ENCODE peak calls at places on chromosome 21, in six cellular contexts. One of them, this sample, is unnamed.

GRCh38 chr21:16534408-16535099 is 804.8 kb downstream of the USP25 start:
- DNase-seq in adrenal gland: peak; percentile 86
- DNase-seq in left lung: no peak
- DNase-seq in Panc1: no peak
- DNase-seq in aorta: peak; percentile 72
- DNase-seq in dorsolateral prefrontal cortex: peak; percentile 55
- DNase-seq in this sample: no peak

GRCh38 chr21:34545079-34545884 is 33.3 kb upstream of the KCNE1 start:
- DNase-seq in adrenal gland: no peak
- DNase-seq in left lung: no peak
- DNase-seq in Panc1: no peak
- DNase-seq in aorta: no peak
- DNase-seq in dorsolateral prefrontal cortex: no peak
- DNase-seq in this sample: no peak

GRCh38 chr21:41566500-41567014 is 58.6 kb upstream of the TMPRSS2 start:
- DNase-seq in adrenal gland: no peak
- DNase-seq in left lung: no peak
- DNase-seq in Panc1: no peak
- DNase-seq in aorta: no peak
- DNase-seq in dorsolateral prefrontal cortex: no peak
- DNase-seq in this sample: no peak

GRCh38 chr21:24869862-24870261 is 737.4 kb downstream of the MRPL39 start:
- DNase-seq in adrenal gland: no peak
- DNase-seq in left lung: no peak
- DNase-seq in Panc1: no peak
- DNase-seq in aorta: no peak
- DNase-seq in dorsolateral prefrontal cortex: no peak
- DNase-seq in this sample: no peak

GRCh38 chr21:42129300-42130266 is 58.5 kb downstream of the UMODL1 start:
- DNase-seq in adrenal gland: no peak
- DNase-seq in left lung: peak; percentile 20
- DNase-seq in Panc1: no peak
- DNase-seq in aorta: no peak
- DNase-seq in dorsolateral prefrontal cortex: no peak
- DNase-seq in this sample: no peak

GRCh38 chr21:41932576-41933258 is 21.1 kb downstream of the C2CD2 start:
- DNase-seq in adrenal gland: peak; percentile 92
- DNase-seq in left lung: no peak
- DNase-seq in Panc1: no peak
- DNase-seq in aorta: no peak
- DNase-seq in dorsolateral prefrontal cortex: peak; percentile 29
- DNase-seq in this sample: peak; percentile 65

GRCh38 chr21:18161841-18162240 is 82.8 kb upstream of the CHODL start:
- DNase-seq in adrenal gland: no peak
- DNase-seq in left lung: no peak
- DNase-seq in Panc1: no peak
- DNase-seq in aorta: no peak
- DNase-seq in dorsolateral prefrontal cortex: no peak
- DNase-seq in this sample: no peak

GRCh38 chr21:30257773-30258172 is 25.0 kb downstream of the KRTAP24-1 start:
- DNase-seq in adrenal gland: peak; percentile 14
- DNase-seq in left lung: no peak
- DNase-seq in Panc1: no peak
- DNase-seq in aorta: no peak
- DNase-seq in dorsolateral prefrontal cortex: no peak
- DNase-seq in this sample: peak; percentile 49

GRCh38 chr21:35974801-35975200 is 85.5 kb downstream of the SETD4 start:
- DNase-seq in adrenal gland: no peak
- DNase-seq in left lung: no peak
- DNase-seq in Panc1: no peak
- DNase-seq in aorta: no peak
- DNase-seq in dorsolateral prefrontal cortex: no peak
- DNase-seq in this sample: peak; percentile 44

GRCh38 chr21:28540514-28540913 is 452.2 kb downstream of the LTN1 start:
- DNase-seq in adrenal gland: no peak
- DNase-seq in left lung: no peak
- DNase-seq in Panc1: no peak
- DNase-seq in aorta: no peak
- DNase-seq in dorsolateral prefrontal cortex: no peak
- DNase-seq in this sample: no peak

GRCh38 chr21:15514073-15514946 is 215.5 kb upstream of the USP25 start:
- DNase-seq in adrenal gland: no peak
- DNase-seq in left lung: no peak
- DNase-seq in Panc1: no peak
- DNase-seq in aorta: no peak
- DNase-seq in dorsolateral prefrontal cortex: no peak
- DNase-seq in this sample: no peak

GRCh38 chr21:35963920-35964451 is 96.3 kb downstream of the SETD4 start:
- DNase-seq in adrenal gland: no peak
- DNase-seq in left lung: no peak
- DNase-seq in Panc1: no peak
- DNase-seq in aorta: no peak
- DNase-seq in dorsolateral prefrontal cortex: no peak
- DNase-seq in this sample: no peak

GRCh38 chr21:31573217-31573616 is 86.3 kb upstream of the SOD1 start:
- DNase-seq in adrenal gland: no peak
- DNase-seq in left lung: no peak
- DNase-seq in Panc1: no peak
- DNase-seq in aorta: no peak
- DNase-seq in dorsolateral prefrontal cortex: no peak
- DNase-seq in this sample: no peak

GRCh38 chr21:23725576-23725975 is 1881.7 kb downstream of the MRPL39 start:
- DNase-seq in adrenal gland: no peak
- DNase-seq in left lung: no peak
- DNase-seq in Panc1: no peak
- DNase-seq in aorta: no peak
- DNase-seq in dorsolateral prefrontal cortex: no peak
- DNase-seq in this sample: no peak

GRCh38 chr21:16695074-16695473 is 817.8 kb upstream of the CXADR start:
- DNase-seq in adrenal gland: no peak
- DNase-seq in left lung: no peak
- DNase-seq in Panc1: no peak
- DNase-seq in aorta: no peak
- DNase-seq in dorsolateral prefrontal cortex: no peak
- DNase-seq in this sample: no peak

GRCh38 chr21:26117972-26118367 is 52.6 kb downstream of the APP start:
- DNase-seq in adrenal gland: no peak
- DNase-seq in left lung: no peak
- DNase-seq in Panc1: no peak
- DNase-seq in aorta: no peak
- DNase-seq in dorsolateral prefrontal cortex: no peak
- DNase-seq in this sample: no peak

GRCh38 chr21:42463861-42464515 is 32.0 kb downstream of the RSPH1 start:
- DNase-seq in adrenal gland: no peak
- DNase-seq in left lung: no peak
- DNase-seq in Panc1: no peak
- DNase-seq in aorta: peak; percentile 63
- DNase-seq in dorsolateral prefrontal cortex: no peak
- DNase-seq in this sample: peak; percentile 64

GRCh38 chr21:41678016-41678935 is 88.6 kb downstream of the RIPK4 start:
- DNase-seq in adrenal gland: no peak
- DNase-seq in left lung: no peak
- DNase-seq in Panc1: peak; percentile 59
- DNase-seq in aorta: no peak
- DNase-seq in dorsolateral prefrontal cortex: no peak
- DNase-seq in this sample: no peak

GRCh38 chr21:22791986-22792560 is 1793.9 kb downstream of the NCAM2 start:
- DNase-seq in adrenal gland: peak; percentile 25
- DNase-seq in left lung: no peak
- DNase-seq in Panc1: peak; percentile 24
- DNase-seq in aorta: no peak
- DNase-seq in dorsolateral prefrontal cortex: no peak
- DNase-seq in this sample: peak; percentile 24

GRCh38 chr21:16624468-16625102 is 888.3 kb upstream of the CXADR start:
- DNase-seq in adrenal gland: no peak
- DNase-seq in left lung: no peak
- DNase-seq in Panc1: no peak
- DNase-seq in aorta: no peak
- DNase-seq in dorsolateral prefrontal cortex: no peak
- DNase-seq in this sample: no peak

GRCh38 chr21:28827422-28827821 is 165.3 kb downstream of the LTN1 start:
- DNase-seq in adrenal gland: no peak
- DNase-seq in left lung: no peak
- DNase-seq in Panc1: no peak
- DNase-seq in aorta: no peak
- DNase-seq in dorsolateral prefrontal cortex: no peak
- DNase-seq in this sample: no peak

GRCh38 chr21:42002421-42002958 is 7.7 kb downstream of the ZBTB21 start:
- DNase-seq in adrenal gland: peak; percentile 90
- DNase-seq in left lung: no peak
- DNase-seq in Panc1: no peak
- DNase-seq in aorta: no peak
- DNase-seq in dorsolateral prefrontal cortex: peak; percentile 72
- DNase-seq in this sample: peak; percentile 92

GRCh38 chr21:41411449-41412089 is 14.5 kb upstream of the MX1 start:
- DNase-seq in adrenal gland: no peak
- DNase-seq in left lung: no peak
- DNase-seq in Panc1: no peak
- DNase-seq in aorta: no peak
- DNase-seq in dorsolateral prefrontal cortex: no peak
- DNase-seq in this sample: no peak

GRCh38 chr21:41195311-41195710 is 27.4 kb downstream of the BACE2 start:
- DNase-seq in adrenal gland: no peak
- DNase-seq in left lung: no peak
- DNase-seq in Panc1: no peak
- DNase-seq in aorta: no peak
- DNase-seq in dorsolateral prefrontal cortex: no peak
- DNase-seq in this sample: no peak

GRCh38 chr21:35059742-35060141 is 10.6 kb upstream of the RUNX1 start:
- DNase-seq in adrenal gland: no peak
- DNase-seq in left lung: no peak
- DNase-seq in Panc1: no peak
- DNase-seq in aorta: no peak
- DNase-seq in dorsolateral prefrontal cortex: no peak
- DNase-seq in this sample: no peak

DNA sequence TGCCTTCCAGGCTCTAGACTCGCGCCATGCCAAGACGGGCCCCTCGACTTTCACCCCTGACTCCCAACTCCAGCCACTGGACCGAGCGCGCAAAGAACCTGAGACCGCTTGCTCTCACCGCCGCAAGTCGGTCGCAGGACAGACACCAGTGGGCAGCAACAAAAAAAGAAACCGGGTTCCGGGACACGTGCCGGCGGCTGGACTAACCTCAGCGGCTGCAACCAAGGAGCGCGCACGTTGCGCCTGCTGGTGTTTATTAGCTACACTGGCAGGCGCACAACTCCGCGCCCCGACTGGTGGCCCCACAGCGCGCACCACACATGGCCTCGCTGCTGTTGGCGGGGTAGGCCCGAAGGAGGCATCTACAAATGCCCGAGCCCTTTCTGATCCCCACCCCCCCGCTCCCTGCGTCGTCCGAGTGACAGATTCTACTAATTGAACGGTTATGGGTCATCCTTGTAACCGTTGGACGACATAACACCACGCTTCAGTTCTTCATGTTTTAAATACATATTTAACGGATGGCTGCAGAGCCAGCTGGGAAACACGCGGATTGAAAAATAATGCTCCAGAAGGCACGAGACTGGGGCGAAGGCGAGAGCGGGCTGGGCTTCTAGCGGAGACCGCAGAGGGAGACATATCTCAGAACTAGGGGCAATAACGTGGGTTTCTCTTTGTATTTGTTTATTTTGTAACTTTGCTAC is 2.0 kb upstream of the OLIG2 start:
- DNase-seq in adrenal gland: no peak
- DNase-seq in left lung: peak; percentile 84
- DNase-seq in Panc1: no peak
- DNase-seq in aorta: no peak
- DNase-seq in dorsolateral prefrontal cortex: no peak
- DNase-seq in this sample: no peak
- H3K27ac ChIP-seq in adrenal gland: no peak overlapping the region
- H3K27ac ChIP-seq in left lung: no peak overlapping the region
- H3K27ac ChIP-seq in Panc1: no peak overlapping the region
- H3K27ac ChIP-seq in aorta: no peak overlapping the region
- H3K27ac ChIP-seq in dorsolateral prefrontal cortex: peak overlapping the region; percentile 53
- H3K27ac ChIP-seq in this sample: no peak overlapping the region

GRCh38 chr21:39660191-39660590 is 47.5 kb downstream of the B3GALT5 start:
- DNase-seq in adrenal gland: peak; percentile 52
- DNase-seq in left lung: no peak
- DNase-seq in Panc1: no peak
- DNase-seq in aorta: no peak
- DNase-seq in dorsolateral prefrontal cortex: no peak
- DNase-seq in this sample: peak; percentile 49

GRCh38 chr21:39661740-39662139 is 49.0 kb downstream of the B3GALT5 start:
- DNase-seq in adrenal gland: no peak
- DNase-seq in left lung: no peak
- DNase-seq in Panc1: no peak
- DNase-seq in aorta: no peak
- DNase-seq in dorsolateral prefrontal cortex: no peak
- DNase-seq in this sample: no peak

GRCh38 chr21:39661121-39661520 is 48.4 kb downstream of the B3GALT5 start:
- DNase-seq in adrenal gland: no peak
- DNase-seq in left lung: no peak
- DNase-seq in Panc1: no peak
- DNase-seq in aorta: no peak
- DNase-seq in dorsolateral prefrontal cortex: no peak
- DNase-seq in this sample: no peak

GRCh38 chr21:39659070-39659815 is 46.5 kb downstream of the B3GALT5 start:
- DNase-seq in adrenal gland: no peak
- DNase-seq in left lung: no peak
- DNase-seq in Panc1: no peak
- DNase-seq in aorta: no peak
- DNase-seq in dorsolateral prefrontal cortex: no peak
- DNase-seq in this sample: no peak

DNA sequence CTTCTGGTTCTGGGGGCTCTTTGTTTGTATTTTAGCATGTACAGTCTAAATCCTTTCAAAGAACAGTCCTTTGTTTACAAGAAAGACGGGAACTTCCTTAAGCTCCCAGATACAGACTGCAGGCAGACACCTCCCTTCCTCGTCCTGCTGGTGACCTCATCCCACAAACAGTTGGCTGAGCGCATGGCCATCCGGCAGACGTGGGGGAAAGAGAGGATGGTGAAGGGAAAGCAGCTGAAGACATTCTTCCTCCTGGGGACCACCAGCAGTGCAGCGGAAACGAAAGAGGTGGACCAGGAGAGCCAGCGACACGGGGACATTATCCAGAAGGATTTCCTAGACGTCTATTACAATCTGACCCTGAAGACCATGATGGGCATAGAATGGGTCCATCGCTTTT is 47.9 kb downstream of the B3GALT5 start:
- DNase-seq in adrenal gland: peak; percentile 45
- DNase-seq in left lung: no peak
- DNase-seq in Panc1: no peak
- DNase-seq in aorta: peak; percentile 59
- DNase-seq in dorsolateral prefrontal cortex: no peak
- DNase-seq in this sample: peak; percentile 72
- H3K4me3 ChIP-seq in adrenal gland: no peak overlapping the region
- H3K4me3 ChIP-seq in left lung: no peak overlapping the region
- H3K4me3 ChIP-seq in Panc1: no peak overlapping the region
- H3K4me3 ChIP-seq in aorta: no peak overlapping the region
- H3K4me3 ChIP-seq in dorsolateral prefrontal cortex: no peak overlapping the region
- H3K4me3 ChIP-seq in this sample: no peak overlapping the region

GRCh38 chr21:32813265-32813903 is 41.8 kb upstream of the PAXBP1 start:
- DNase-seq in adrenal gland: no peak
- DNase-seq in left lung: no peak
- DNase-seq in Panc1: no peak
- DNase-seq in aorta: no peak
- DNase-seq in dorsolateral prefrontal cortex: no peak
- DNase-seq in this sample: no peak
- H3K27ac ChIP-seq in adrenal gland: no peak overlapping the region
- H3K27ac ChIP-seq in left lung: no peak overlapping the region
- H3K27ac ChIP-seq in Panc1: no peak overlapping the region
- H3K27ac ChIP-seq in aorta: no peak overlapping the region
- H3K27ac ChIP-seq in dorsolateral prefrontal cortex: no peak overlapping the region
- H3K27ac ChIP-seq in this sample: no peak overlapping the region

GRCh38 chr21:14064296-14064645 is 146.5 kb downstream of the LIPI start:
- DNase-seq in adrenal gland: no peak
- DNase-seq in left lung: peak; percentile 80
- DNase-seq in Panc1: no peak
- DNase-seq in aorta: no peak
- DNase-seq in dorsolateral prefrontal cortex: no peak
- DNase-seq in this sample: no peak
- H3K4me3 ChIP-seq in adrenal gland: no peak overlapping the region
- H3K4me3 ChIP-seq in left lung: no peak overlapping the region
- H3K4me3 ChIP-seq in Panc1: peak overlapping the region; percentile 51
- H3K4me3 ChIP-seq in aorta: no peak overlapping the region
- H3K4me3 ChIP-seq in dorsolateral prefrontal cortex: no peak overlapping the region
- H3K4me3 ChIP-seq in this sample: no peak overlapping the region